ENCODE peak calls at places on chromosome 5, in nine cellular contexts. One of them, this sample, is unnamed.

GRCh38 chr5:55817030-55817429 is 34.1 kb upstream of the IL31RA start:
- DNase-seq in mammary epithelial cell: no peak
- DNase-seq in GM23248: no peak
- DNase-seq in fibroblast of villous mesenchyme: peak
- DNase-seq in choroid plexus epithelial cell: peak
- DNase-seq in GM23338: no peak
- DNase-seq in lower lobe of right lung: no peak
- DNase-seq in SJSA1: no peak
- DNase-seq in CD8-positive, alpha-beta T cell: no peak
- DNase-seq in this sample: no peak

GRCh38 chr5:179404321-179405053 is 59.2 kb upstream of the ADAMTS2 start:
- DNase-seq in CD8-positive, alpha-beta T cell: no peak
- DNase-seq in GM23338: no peak
- DNase-seq in GM23248: peak
- DNase-seq in fibroblast of villous mesenchyme: peak
- DNase-seq in SJSA1: no peak
- DNase-seq in mammary epithelial cell: no peak
- DNase-seq in lower lobe of right lung: no peak
- DNase-seq in choroid plexus epithelial cell: peak
- DNase-seq in this sample: no peak

GRCh38 chr5:157924931-157925729 is 66.2 kb upstream of the CLINT1 start:
- DNase-seq in SJSA1: no peak
- DNase-seq in choroid plexus epithelial cell: no peak
- DNase-seq in mammary epithelial cell: no peak
- DNase-seq in CD8-positive, alpha-beta T cell: no peak
- DNase-seq in fibroblast of villous mesenchyme: no peak
- DNase-seq in GM23338: no peak
- DNase-seq in GM23248: peak
- DNase-seq in lower lobe of right lung: no peak
- DNase-seq in this sample: no peak

GRCh38 chr5:41925555-41925946 is 470 bp downstream of the FBXO4 start:
- DNase-seq in fibroblast of villous mesenchyme: peak
- DNase-seq in choroid plexus epithelial cell: peak
- DNase-seq in GM23338: no peak
- DNase-seq in lower lobe of right lung: no peak
- DNase-seq in CD8-positive, alpha-beta T cell: no peak
- DNase-seq in SJSA1: peak
- DNase-seq in mammary epithelial cell: peak
- DNase-seq in GM23248: peak
- DNase-seq in this sample: no peak

GRCh38 chr5:96146675-96147074 is 185.0 kb upstream of the ELL2 start:
- DNase-seq in mammary epithelial cell: peak
- DNase-seq in GM23248: peak
- DNase-seq in choroid plexus epithelial cell: peak
- DNase-seq in lower lobe of right lung: no peak
- DNase-seq in SJSA1: no peak
- DNase-seq in GM23338: peak
- DNase-seq in fibroblast of villous mesenchyme: peak
- DNase-seq in CD8-positive, alpha-beta T cell: no peak
- DNase-seq in this sample: peak

GRCh38 chr5:9192286-9192685 is 353.6 kb downstream of the SEMA5A start:
- DNase-seq in mammary epithelial cell: no peak
- DNase-seq in SJSA1: peak
- DNase-seq in GM23248: no peak
- DNase-seq in CD8-positive, alpha-beta T cell: no peak
- DNase-seq in lower lobe of right lung: no peak
- DNase-seq in fibroblast of villous mesenchyme: no peak
- DNase-seq in GM23338: no peak
- DNase-seq in choroid plexus epithelial cell: no peak
- DNase-seq in this sample: no peak

GRCh38 chr5:96712100-96712746 is 50.0 kb downstream of the CAST start:
- DNase-seq in GM23338: no peak
- DNase-seq in fibroblast of villous mesenchyme: no peak
- DNase-seq in mammary epithelial cell: no peak
- DNase-seq in GM23248: no peak
- DNase-seq in CD8-positive, alpha-beta T cell: no peak
- DNase-seq in choroid plexus epithelial cell: no peak
- DNase-seq in SJSA1: no peak
- DNase-seq in lower lobe of right lung: no peak
- DNase-seq in this sample: no peak

GRCh38 chr5:32419791-32420190 is 24.7 kb downstream of the ZFR start:
- DNase-seq in SJSA1: no peak
- DNase-seq in lower lobe of right lung: no peak
- DNase-seq in CD8-positive, alpha-beta T cell: no peak
- DNase-seq in GM23338: no peak
- DNase-seq in fibroblast of villous mesenchyme: no peak
- DNase-seq in choroid plexus epithelial cell: peak
- DNase-seq in mammary epithelial cell: no peak
- DNase-seq in GM23248: peak
- DNase-seq in this sample: peak

GRCh38 chr5:72654231-72654630 is 147.0 kb upstream of the ZNF366 start:
- DNase-seq in SJSA1: no peak
- DNase-seq in CD8-positive, alpha-beta T cell: no peak
- DNase-seq in GM23338: no peak
- DNase-seq in choroid plexus epithelial cell: no peak
- DNase-seq in GM23248: no peak
- DNase-seq in mammary epithelial cell: no peak
- DNase-seq in fibroblast of villous mesenchyme: no peak
- DNase-seq in lower lobe of right lung: no peak
- DNase-seq in this sample: no peak

GRCh38 chr5:152514827-152515397 is 109.8 kb upstream of the NMUR2 start:
- DNase-seq in GM23248: peak
- DNase-seq in choroid plexus epithelial cell: peak
- DNase-seq in GM23338: peak
- DNase-seq in SJSA1: peak
- DNase-seq in lower lobe of right lung: no peak
- DNase-seq in CD8-positive, alpha-beta T cell: no peak
- DNase-seq in fibroblast of villous mesenchyme: peak
- DNase-seq in mammary epithelial cell: peak
- DNase-seq in this sample: no peak

GRCh38 chr5:122516432-122516743 is 204.4 kb downstream of the SNCAIP start:
- DNase-seq in lower lobe of right lung: no peak
- DNase-seq in choroid plexus epithelial cell: no peak
- DNase-seq in CD8-positive, alpha-beta T cell: no peak
- DNase-seq in SJSA1: no peak
- DNase-seq in fibroblast of villous mesenchyme: no peak
- DNase-seq in GM23338: no peak
- DNase-seq in GM23248: no peak
- DNase-seq in mammary epithelial cell: no peak
- DNase-seq in this sample: no peak

GRCh38 chr5:110590187-110590586 is 136.3 kb downstream of the TMEM232 start:
- DNase-seq in lower lobe of right lung: no peak
- DNase-seq in GM23338: peak
- DNase-seq in choroid plexus epithelial cell: peak
- DNase-seq in CD8-positive, alpha-beta T cell: no peak
- DNase-seq in fibroblast of villous mesenchyme: peak
- DNase-seq in GM23248: peak
- DNase-seq in mammary epithelial cell: peak
- DNase-seq in SJSA1: peak
- DNase-seq in this sample: no peak

GRCh38 chr5:74148321-74148720 is 492.2 kb downstream of the ENC1 start:
- DNase-seq in lower lobe of right lung: no peak
- DNase-seq in CD8-positive, alpha-beta T cell: no peak
- DNase-seq in choroid plexus epithelial cell: no peak
- DNase-seq in GM23248: no peak
- DNase-seq in fibroblast of villous mesenchyme: no peak
- DNase-seq in GM23338: no peak
- DNase-seq in SJSA1: no peak
- DNase-seq in mammary epithelial cell: no peak
- DNase-seq in this sample: no peak

GRCh38 chr5:61837788-61838187 is 468.2 kb upstream of the KIF2A start:
- DNase-seq in CD8-positive, alpha-beta T cell: no peak
- DNase-seq in mammary epithelial cell: peak
- DNase-seq in choroid plexus epithelial cell: no peak
- DNase-seq in lower lobe of right lung: no peak
- DNase-seq in GM23248: no peak
- DNase-seq in GM23338: no peak
- DNase-seq in SJSA1: no peak
- DNase-seq in fibroblast of villous mesenchyme: no peak
- DNase-seq in this sample: no peak

GRCh38 chr5:147479949-147480348 is 29.9 kb downstream of the DPYSL3 start:
- DNase-seq in fibroblast of villous mesenchyme: peak
- DNase-seq in SJSA1: no peak
- DNase-seq in GM23248: peak
- DNase-seq in GM23338: peak
- DNase-seq in lower lobe of right lung: no peak
- DNase-seq in mammary epithelial cell: no peak
- DNase-seq in CD8-positive, alpha-beta T cell: no peak
- DNase-seq in choroid plexus epithelial cell: no peak
- DNase-seq in this sample: no peak

GRCh38 chr5:1668141-1668721 is 131.4 kb downstream of the MRPL36 start:
- DNase-seq in mammary epithelial cell: no peak
- DNase-seq in SJSA1: no peak
- DNase-seq in choroid plexus epithelial cell: no peak
- DNase-seq in CD8-positive, alpha-beta T cell: peak
- DNase-seq in fibroblast of villous mesenchyme: no peak
- DNase-seq in GM23248: no peak
- DNase-seq in GM23338: peak
- DNase-seq in lower lobe of right lung: no peak
- DNase-seq in this sample: no peak

GRCh38 chr5:138339464-138339863 is 1.4 kb downstream of the FAM53C start:
- DNase-seq in GM23248: no peak
- DNase-seq in choroid plexus epithelial cell: no peak
- DNase-seq in GM23338: no peak
- DNase-seq in lower lobe of right lung: no peak
- DNase-seq in SJSA1: no peak
- DNase-seq in mammary epithelial cell: no peak
- DNase-seq in CD8-positive, alpha-beta T cell: no peak
- DNase-seq in fibroblast of villous mesenchyme: no peak
- DNase-seq in this sample: no peak
- H3K4me3 ChIP-seq in GM23248: peak
- H3K4me3 ChIP-seq in choroid plexus epithelial cell: peak
- H3K4me3 ChIP-seq in GM23338: peak
- H3K4me3 ChIP-seq in lower lobe of right lung: peak
- H3K4me3 ChIP-seq in SJSA1: peak
- H3K4me3 ChIP-seq in mammary epithelial cell: peak
- H3K4me3 ChIP-seq in CD8-positive, alpha-beta T cell: peak
- H3K4me3 ChIP-seq in fibroblast of villous mesenchyme: peak
- H3K4me3 ChIP-seq in this sample: peak

GRCh38 chr5:37738057-37738691 is 101.7 kb downstream of the GDNF start:
- DNase-seq in SJSA1: peak
- DNase-seq in lower lobe of right lung: no peak
- DNase-seq in mammary epithelial cell: peak
- DNase-seq in GM23248: peak
- DNase-seq in CD8-positive, alpha-beta T cell: no peak
- DNase-seq in choroid plexus epithelial cell: peak
- DNase-seq in GM23338: no peak
- DNase-seq in fibroblast of villous mesenchyme: peak
- DNase-seq in this sample: peak
- H3K4me3 ChIP-seq in SJSA1: no peak
- H3K4me3 ChIP-seq in lower lobe of right lung: no peak
- H3K4me3 ChIP-seq in mammary epithelial cell: no peak
- H3K4me3 ChIP-seq in GM23248: peak
- H3K4me3 ChIP-seq in CD8-positive, alpha-beta T cell: no peak
- H3K4me3 ChIP-seq in choroid plexus epithelial cell: no peak
- H3K4me3 ChIP-seq in GM23338: no peak
- H3K4me3 ChIP-seq in fibroblast of villous mesenchyme: no peak
- H3K4me3 ChIP-seq in this sample: no peak

DNA sequence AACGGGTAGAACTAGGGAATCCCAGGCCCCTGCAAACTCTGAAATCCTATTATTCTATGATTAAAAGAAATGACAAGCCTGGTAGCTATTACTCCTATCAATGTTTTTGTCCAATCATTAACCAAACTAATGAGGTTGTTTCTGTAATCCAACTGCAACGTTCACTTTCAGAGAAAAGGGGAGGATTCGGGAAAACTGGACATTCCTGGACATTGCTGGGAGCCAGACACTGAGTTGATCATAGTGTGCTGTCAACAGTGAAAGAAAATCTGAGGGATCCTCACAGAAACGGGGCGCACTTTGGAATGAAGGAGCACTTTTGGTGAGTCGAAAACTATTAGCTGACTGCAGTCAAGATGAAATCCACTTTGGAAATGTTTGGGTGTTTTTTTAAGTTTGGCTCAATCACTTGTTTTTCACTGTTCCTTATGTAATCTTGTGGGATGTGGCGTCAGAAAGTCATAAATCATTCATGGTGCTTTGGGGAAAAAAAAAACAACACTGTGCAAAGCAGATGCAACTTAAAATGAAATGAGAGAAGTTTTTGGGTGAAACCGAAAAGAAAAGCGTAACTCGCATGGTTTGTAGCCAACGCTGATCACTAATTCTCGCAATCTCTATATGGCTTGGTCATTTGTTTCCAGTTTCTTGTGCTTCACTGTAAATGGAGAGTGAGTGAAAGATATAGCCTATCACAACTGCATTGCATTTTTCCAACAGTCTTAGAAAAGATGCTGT is 51.2 kb upstream of the ADRA1B start:
- DNase-seq in GM23338: no peak
- DNase-seq in CD8-positive, alpha-beta T cell: no peak
- DNase-seq in choroid plexus epithelial cell: no peak
- DNase-seq in GM23248: peak
- DNase-seq in lower lobe of right lung: no peak
- DNase-seq in mammary epithelial cell: no peak
- DNase-seq in fibroblast of villous mesenchyme: peak
- DNase-seq in SJSA1: no peak
- DNase-seq in this sample: no peak
- H3K4me3 ChIP-seq in GM23338: no peak
- H3K4me3 ChIP-seq in CD8-positive, alpha-beta T cell: no peak
- H3K4me3 ChIP-seq in choroid plexus epithelial cell: no peak
- H3K4me3 ChIP-seq in GM23248: peak
- H3K4me3 ChIP-seq in lower lobe of right lung: no peak
- H3K4me3 ChIP-seq in mammary epithelial cell: no peak
- H3K4me3 ChIP-seq in fibroblast of villous mesenchyme: peak
- H3K4me3 ChIP-seq in SJSA1: no peak
- H3K4me3 ChIP-seq in this sample: no peak

GRCh38 chr5:36662291-36662851 is 56.0 kb downstream of the SLC1A3 start:
- DNase-seq in GM23248: no peak
- DNase-seq in choroid plexus epithelial cell: no peak
- DNase-seq in fibroblast of villous mesenchyme: no peak
- DNase-seq in GM23338: no peak
- DNase-seq in lower lobe of right lung: no peak
- DNase-seq in SJSA1: no peak
- DNase-seq in CD8-positive, alpha-beta T cell: no peak
- DNase-seq in mammary epithelial cell: no peak
- DNase-seq in this sample: no peak

GRCh38 chr5:36665638-36666037 is 59.2 kb downstream of the SLC1A3 start:
- DNase-seq in fibroblast of villous mesenchyme: peak
- DNase-seq in GM23248: no peak
- DNase-seq in choroid plexus epithelial cell: no peak
- DNase-seq in SJSA1: no peak
- DNase-seq in lower lobe of right lung: no peak
- DNase-seq in CD8-positive, alpha-beta T cell: no peak
- DNase-seq in GM23338: no peak
- DNase-seq in mammary epithelial cell: no peak
- DNase-seq in this sample: no peak

GRCh38 chr5:36666304-36666703 is 59.9 kb downstream of the SLC1A3 start:
- DNase-seq in choroid plexus epithelial cell: no peak
- DNase-seq in lower lobe of right lung: no peak
- DNase-seq in GM23248: no peak
- DNase-seq in GM23338: no peak
- DNase-seq in SJSA1: no peak
- DNase-seq in fibroblast of villous mesenchyme: no peak
- DNase-seq in CD8-positive, alpha-beta T cell: no peak
- DNase-seq in mammary epithelial cell: no peak
- DNase-seq in this sample: no peak

GRCh38 chr5:36666986-36667385 is 60.6 kb downstream of the SLC1A3 start:
- DNase-seq in GM23338: no peak
- DNase-seq in CD8-positive, alpha-beta T cell: no peak
- DNase-seq in mammary epithelial cell: no peak
- DNase-seq in SJSA1: no peak
- DNase-seq in lower lobe of right lung: no peak
- DNase-seq in GM23248: no peak
- DNase-seq in fibroblast of villous mesenchyme: no peak
- DNase-seq in choroid plexus epithelial cell: no peak
- DNase-seq in this sample: no peak

GRCh38 chr5:36664762-36665161 is 58.4 kb downstream of the SLC1A3 start:
- DNase-seq in SJSA1: no peak
- DNase-seq in GM23338: peak
- DNase-seq in choroid plexus epithelial cell: no peak
- DNase-seq in GM23248: no peak
- DNase-seq in mammary epithelial cell: peak
- DNase-seq in CD8-positive, alpha-beta T cell: no peak
- DNase-seq in fibroblast of villous mesenchyme: no peak
- DNase-seq in lower lobe of right lung: no peak
- DNase-seq in this sample: no peak
- H3K4me3 ChIP-seq in SJSA1: no peak
- H3K4me3 ChIP-seq in GM23338: no peak
- H3K4me3 ChIP-seq in choroid plexus epithelial cell: no peak
- H3K4me3 ChIP-seq in GM23248: no peak
- H3K4me3 ChIP-seq in mammary epithelial cell: no peak
- H3K4me3 ChIP-seq in CD8-positive, alpha-beta T cell: no peak
- H3K4me3 ChIP-seq in fibroblast of villous mesenchyme: no peak
- H3K4me3 ChIP-seq in lower lobe of right lung: no peak
- H3K4me3 ChIP-seq in this sample: no peak

This sample was measured in skeletal muscle cell.